ENCODE peak calls at places on chromosomes 11 and 22, in ten cellular contexts. R, I, K, Q, Z, X, D, T, V and C are unnamed samples.
A peak's percentile ranks its signal among the peaks of the same experiment; 100 is the strongest.

GRCh38 chr11:26193714-26194373 is 138.1 kb upstream of the ANO3 start:
- DNase-seq in V (no peak), Z (no peak), Q (no peak), T (no peak), D (peak; percentile 42), K (no peak), R (peak; percentile 22), X (no peak), I (no peak), C (no peak)

GRCh38 chr22:50687829-50688228 is 15.2 kb downstream of the SHANK3 start:
- DNase-seq in D (no peak), I (no peak), V (no peak), T (no peak), R (no peak), Z (peak; percentile 8), K (no peak), X (no peak), Q (peak; percentile 62), C (no peak)

GRCh38 chr22:50185384-50186087 is at the start of gene TRABD:
- DNase-seq in R (peak; percentile 82), Z (peak; percentile 92), V (no peak), X (peak; percentile 92), Q (peak; percentile 95), D (peak; percentile 88), I (peak; percentile 92), K (peak; percentile 51), T (peak; percentile 83), C (peak; percentile 84)

GRCh38 chr11:79437981-79438630 is 2.7 kb downstream of the TENM4 start:
- DNase-seq in R (peak; percentile 63), T (peak; percentile 33), X (no peak), Q (peak; percentile 75), V (no peak), Z (no peak), K (no peak), D (peak; percentile 60), I (no peak), C (peak; percentile 23)

GRCh38 chr11:132734217-132734616 is 798.1 kb downstream of the OPCML start:
- DNase-seq in K (no peak), I (no peak), Q (no peak), R (peak; percentile 90), T (no peak), X (no peak), D (no peak), Z (no peak), V (peak; percentile 58), C (no peak)

GRCh38 chr11:73978576-73979086 is 4.0 kb downstream of the UCP2 start:
- DNase-seq in X (no peak), Z (no peak), R (peak; percentile 24), Q (peak; percentile 16), V (no peak), K (no peak), T (no peak), I (no peak), D (no peak), C (no peak)

GRCh38 chr11:1453611-1454386 is 32.8 kb downstream of the MOB2 start:
- DNase-seq in R (no peak), Q (no peak), T (no peak), Z (peak; percentile 76), D (no peak), K (no peak), V (no peak), I (no peak), X (no peak), C (no peak)

GRCh38 chr11:109085708-109086373 is 336.1 kb upstream of the C11orf87 start:
- DNase-seq in K (no peak), X (no peak), R (peak; percentile 41), V (no peak), Z (no peak), I (peak; percentile 33), T (no peak), Q (no peak), D (peak; percentile 23), C (no peak)

GRCh38 chr11:69572861-69573260 is 68.1 kb upstream of the CCND1 start:
- DNase-seq in R (no peak), T (no peak), K (no peak), I (no peak), D (no peak), X (no peak), Z (no peak), Q (no peak), V (no peak), C (no peak)

GRCh38 chr22:20552450-20552894 is 45.1 kb downstream of the MED15 start:
- DNase-seq in Z (peak; percentile 52), I (peak; percentile 90), D (peak; percentile 57), R (peak; percentile 42), K (no peak), Q (peak; percentile 90), V (no peak), X (peak; percentile 93), T (peak; percentile 93), C (peak; percentile 97)

GRCh38 chr11:60993611-60994010 is 22.1 kb downstream of the CD6 start:
- DNase-seq in Z (no peak), R (no peak), T (no peak), D (no peak), Q (no peak), I (no peak), X (no peak), V (no peak), K (no peak), C (no peak)

GRCh38 chr11:209275-210121 is 2.0 kb downstream of the RIC8A start:
- DNase-seq in K (no peak), T (no peak), X (no peak), Z (peak; percentile 24), V (no peak), D (no peak), Q (peak; percentile 69), R (no peak), I (no peak), C (no peak)
- H3K4me3 ChIP-seq in K (peak overlapping the region; percentile 70), T (peak overlapping the region; percentile 93), X (peak overlapping the region; percentile 97), Z (peak overlapping the region; percentile 82), V (peak overlapping the region; percentile 90), D (peak overlapping the region; percentile 73), Q (peak overlapping the region; percentile 69), R (peak overlapping the region; percentile 70), I (peak overlapping the region; percentile 79), C (peak overlapping the region; percentile 72)

GRCh38 chr11:64248578-64248977 is 1.8 kb upstream of the PPP1R14B start:
- DNase-seq in Z (no peak), X (no peak), V (no peak), K (no peak), I (peak; percentile 23), Q (no peak), D (no peak), R (no peak), T (no peak), C (no peak)

GRCh38 chr11:64245797-64246623 is 733 bp downstream of the PPP1R14B start:
- DNase-seq in Z (peak; percentile 70), R (peak; percentile 91), K (no peak), D (peak; percentile 83), T (peak; percentile 81), Q (peak; percentile 96), V (peak; percentile 85), I (peak; percentile 90), X (peak; percentile 92), C (peak; percentile 82)

GRCh38 chr11:64247729-64248531 is 1.2 kb upstream of the PPP1R14B start:
- DNase-seq in Z (no peak), D (no peak), R (no peak), Q (peak; percentile 62), K (no peak), X (no peak), I (no peak), V (no peak), T (no peak), C (no peak)

GRCh38 chr11:64245401-64245796 is 1.3 kb downstream of the PPP1R14B start:
- DNase-seq in Q (peak; percentile 89), T (no peak), Z (peak; percentile 66), K (no peak), R (no peak), X (peak; percentile 74), I (peak; percentile 53), V (no peak), D (no peak), C (peak; percentile 84)

DNA sequence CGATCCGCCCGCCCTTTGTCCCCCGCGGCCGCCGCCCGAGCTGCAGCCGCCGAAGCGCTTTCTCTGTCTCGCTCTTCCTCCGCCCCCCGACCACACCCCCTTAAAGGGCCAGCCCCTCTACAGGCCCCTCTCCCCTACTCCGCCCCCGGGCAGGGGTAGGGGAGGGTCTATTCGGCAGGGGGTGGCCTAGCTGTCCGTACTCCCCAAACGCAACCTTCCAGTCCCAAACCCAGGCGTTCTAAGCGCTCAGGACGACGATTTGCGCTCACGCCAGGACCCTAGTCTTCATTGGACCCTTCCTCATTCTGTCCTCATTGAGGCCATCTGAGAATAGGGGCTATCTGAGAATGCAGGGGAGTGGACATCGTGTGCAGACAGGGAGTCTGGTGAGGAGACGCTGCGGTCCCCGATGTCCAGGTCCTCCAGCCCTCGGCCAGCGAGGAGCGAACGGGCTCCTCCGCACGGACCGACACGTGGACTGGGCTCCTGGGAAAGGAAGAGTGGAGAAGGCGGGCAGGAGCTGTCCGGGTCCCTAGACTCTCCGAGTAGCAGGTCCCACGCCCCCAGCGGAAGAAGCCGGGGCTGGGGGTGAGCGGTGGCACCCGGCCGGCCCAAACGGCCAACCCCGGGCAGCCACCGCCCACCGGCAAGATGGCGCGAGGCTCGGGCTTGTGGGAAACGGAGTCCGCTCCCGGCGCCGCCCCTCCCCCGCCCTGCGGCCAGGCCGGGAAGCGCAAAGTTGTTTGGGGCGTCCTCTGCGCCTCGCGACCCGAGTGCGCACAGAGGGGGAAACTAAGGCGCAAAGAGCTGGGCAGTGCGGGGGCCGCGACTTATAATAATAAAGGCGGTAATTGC is at the start of gene PPP1R14B:
- DNase-seq in Q (peak; percentile 97), T (peak; percentile 89), R (peak; percentile 80), Z (peak; percentile 89), V (no peak), X (peak; percentile 94), D (peak; percentile 77), K (no peak), I (peak; percentile 92), C (peak; percentile 84)
- H3K4me3 ChIP-seq in Q (peak within 1 kb of the TSS; percentile 75), T (peak within 1 kb of the TSS; percentile 79), R (peak within 1 kb of the TSS; percentile 95), Z (peak within 1 kb of the TSS; percentile 78), V (peak within 1 kb of the TSS; percentile 71), X (peak within 1 kb of the TSS; percentile 93), D (peak within 1 kb of the TSS; percentile 96), K (peak within 1 kb of the TSS; percentile 99), I (peak within 1 kb of the TSS; percentile 49), C (peak within 1 kb of the TSS; percentile 95)

DNA sequence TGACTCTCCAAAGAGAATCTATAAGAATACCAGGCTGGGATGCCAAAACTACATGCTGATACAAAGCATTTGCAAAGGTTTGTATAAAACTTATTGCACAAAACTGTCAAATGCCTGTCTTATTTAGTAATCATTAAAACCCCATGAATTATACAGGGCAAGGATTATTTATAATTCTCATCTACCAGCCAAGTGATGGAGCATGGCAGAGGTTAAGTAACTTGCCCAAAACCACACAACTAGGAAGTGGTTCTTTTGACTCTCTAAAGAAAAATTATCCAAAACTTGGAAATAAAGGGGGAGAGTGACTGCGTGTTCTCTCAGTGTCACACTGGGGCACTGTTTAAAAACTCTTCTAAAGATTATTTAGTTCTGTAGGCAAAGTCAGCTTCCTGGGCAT is 17.4 kb upstream of the CLMP start:
- DNase-seq in Q (no peak), R (no peak), Z (no peak), T (no peak), K (no peak), V (no peak), D (no peak), I (no peak), X (no peak), C (no peak)
- H3K4me3 ChIP-seq in Q (no peak overlapping the region), R (no peak overlapping the region), Z (no peak overlapping the region), T (no peak overlapping the region), K (no peak overlapping the region), V (no peak overlapping the region), D (no peak overlapping the region), I (no peak overlapping the region), X (no peak overlapping the region), C (no peak overlapping the region)

GRCh38 chr11:134755535-134755934 is 343.5 kb upstream of the B3GAT1 start:
- DNase-seq in I (no peak), Z (no peak), K (no peak), T (no peak), V (no peak), D (no peak), Q (no peak), X (no peak), R (no peak), C (no peak)
- H3K4me3 ChIP-seq in I (no peak overlapping the region), Z (no peak overlapping the region), K (no peak overlapping the region), T (no peak overlapping the region), V (no peak overlapping the region), D (no peak overlapping the region), Q (no peak overlapping the region), X (no peak overlapping the region), R (no peak overlapping the region), C (no peak overlapping the region)